ENCODE peak calls at places on chromosomes 16 and 17, in five cellular contexts. C is foreskin keratinocyte, V is omental fat pad, W is WTC11, F is tibial nerve. L is an unnamed sample.

GRCh38 chr17:27283057-27283456 is 10.9 kb upstream of the WSB1 start:
- DNase-seq in F (no peak), V (no peak), C (no peak), W (no peak), L (no peak)

GRCh38 chr16:87550510-87550961 is 51.8 kb upstream of the JPH3 start:
- DNase-seq in W (peak; percentile 79), V (no peak), C (no peak), F (no peak), L (no peak)

GRCh38 chr17:55705847-55706246 is 16.8 kb downstream of the TMEM100 start:
- DNase-seq in F (no peak), V (no peak), C (no peak), W (no peak), L (no peak)

GRCh38 chr16:73846292-73846849 is 450.2 kb upstream of the PSMD7 start:
- DNase-seq in C (no peak), V (no peak), F (no peak), W (peak; percentile 52), L (no peak)

GRCh38 chr16:72875291-72876036 is 172.5 kb downstream of the ZFHX3 start:
- DNase-seq in F (no peak), C (peak; percentile 35), W (no peak), V (no peak), L (no peak)

GRCh38 chr16:29030086-29030840 is 45.4 kb downstream of the LAT start:
- DNase-seq in C (no peak), F (no peak), V (no peak), W (no peak), L (no peak)

GRCh38 chr17:49817993-49818392 is 29.5 kb downstream of the KAT7 start:
- DNase-seq in W (no peak), C (no peak), V (no peak), F (no peak), L (no peak)

GRCh38 chr16:77840093-77840492 is 51.7 kb downstream of the VAT1L start:
- DNase-seq in V (no peak), F (no peak), C (no peak), W (no peak), L (no peak)

GRCh38 chr17:48577330-48577945 is 712 bp downstream of the HOXB4 start:
- DNase-seq in F (no peak), V (no peak), C (no peak), W (no peak), L (no peak)

GRCh38 chr17:47949951-47950350 is 7.7 kb downstream of the PRR15L start:
- DNase-seq in F (no peak), C (no peak), W (no peak), V (no peak), L (no peak)

GRCh38 chr17:50049636-50050035 is 6.3 kb upstream of the ITGA3 start:
- DNase-seq in V (no peak), W (no peak), C (no peak), F (no peak), L (no peak)

GRCh38 chr16:6732166-6732565 is 600.5 kb upstream of the RBFOX1 start:
- DNase-seq in F (no peak), W (no peak), C (no peak), V (no peak), L (no peak)

GRCh38 chr16:82709987-82710386 is 83.2 kb downstream of the CDH13 start:
- DNase-seq in C (no peak), F (no peak), W (no peak), V (no peak), L (no peak)

GRCh38 chr17:75507712-75508111 is 7.6 kb downstream of the CASKIN2 start:
- DNase-seq in W (no peak), V (no peak), C (no peak), F (no peak), L (no peak)

GRCh38 chr16:78957328-78958100 is 643.0 kb downstream of the MAF start:
- DNase-seq in C (peak; percentile 55), W (no peak), V (no peak), F (no peak), L (no peak)

GRCh38 chr17:35167666-35168065 is 20.0 kb downstream of the UNC45B start:
- DNase-seq in W (no peak), C (peak; percentile 30), F (no peak), V (no peak), L (no peak)

GRCh38 chr16:66906916-66907836 is 11.5 kb downstream of the CDH16 start:
- DNase-seq in F (no peak), V (no peak), C (no peak), W (no peak), L (no peak)

GRCh38 chr16:67399218-67399733 is 6.0 kb upstream of the TPPP3 start:
- DNase-seq in V (no peak), F (no peak), W (peak; percentile 90), C (no peak), L (no peak)

GRCh38 chr16:56988161-56988947 is 1.0 kb upstream of the NLRC5 start:
- DNase-seq in C (no peak), V (no peak), F (peak; percentile 24), W (no peak), L (no peak)

GRCh38 chr16:85382717-85383118 is 230.4 kb upstream of the GSE1 start:
- DNase-seq in C (no peak), W (no peak), F (no peak), V (no peak), L (no peak)

GRCh38 chr16:82133798-82134197 is 36.2 kb downstream of the MPHOSPH6 start:
- DNase-seq in V (no peak), W (no peak), C (no peak), F (no peak), L (no peak)

GRCh38 chr16:80803341-80804060 is 897 bp downstream of the CDYL2 start:
- DNase-seq in F (no peak), C (no peak), V (no peak), W (peak; percentile 61), L (no peak)

GRCh38 chr16:14303654-14304394 is 232.7 kb downstream of the MRTFB start:
- DNase-seq in W (peak; percentile 27), C (no peak), V (no peak), F (no peak), L (no peak)

GRCh38 chr17:54944796-54945195 is 23.7 kb downstream of the COX11 start:
- DNase-seq in W (no peak), F (no peak), C (no peak), V (no peak), L (no peak)

DNA sequence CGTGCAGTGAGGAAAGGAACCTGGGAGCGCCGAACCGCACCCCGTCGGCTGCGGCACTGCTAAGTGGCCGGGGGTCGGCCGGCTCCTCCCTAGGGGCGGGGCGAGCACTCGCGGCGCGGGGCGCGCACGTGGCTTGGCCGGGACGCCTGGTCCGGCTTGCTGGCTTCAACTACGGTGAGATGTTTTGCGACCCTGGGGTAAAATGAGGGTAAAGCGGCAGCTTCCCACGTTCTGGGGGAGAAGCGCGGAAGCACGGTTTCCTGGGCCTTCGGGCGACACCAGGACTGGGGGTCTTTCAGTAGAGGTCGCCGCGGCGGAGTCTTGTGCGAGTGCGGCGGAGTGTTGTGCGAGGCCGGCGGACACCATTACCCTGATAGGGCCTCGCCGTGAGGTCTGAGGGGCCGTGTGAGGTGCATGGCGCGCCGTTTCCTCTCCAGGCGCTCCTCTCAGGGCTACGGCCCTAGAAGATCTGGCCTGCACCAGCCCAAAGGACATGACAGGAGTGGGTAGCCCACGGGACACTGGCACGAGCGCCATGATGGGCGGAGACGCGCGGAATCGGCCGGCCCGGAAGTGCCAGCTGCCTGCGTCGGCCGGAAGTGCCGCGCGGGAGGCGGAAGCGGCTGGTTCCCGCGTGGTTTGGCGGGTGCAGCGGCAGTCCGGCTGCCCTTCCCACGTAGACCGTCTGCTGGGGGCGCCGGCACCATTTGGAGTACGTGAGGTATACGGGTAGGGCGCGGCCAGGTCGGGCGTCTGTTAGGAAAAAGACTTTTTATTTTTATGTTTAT is at the start of gene PIGW:
- DNase-seq in F (peak; percentile 70), V (peak; percentile 44), W (peak; percentile 91), C (peak; percentile 79), L (peak; percentile 64)
- TF ChIP-seq CTCF in F (no peak), V (no peak), W (no peak), C (peak; percentile 44), L (peak; percentile 2)

GRCh38 chr16:4115941-4116327 is 308 bp downstream of the ADCY9 start:
- DNase-seq in F (no peak), C (no peak), W (no peak), V (no peak), L (no peak)

GRCh38 chr16:4116328-4117249 is at the start of gene ADCY9:
- DNase-seq in F (peak; percentile 40), C (no peak), V (no peak), W (peak; percentile 83), L (no peak)

GRCh38 chr16:4114257-4115208 is 1.7 kb downstream of the ADCY9 start:
- DNase-seq in F (no peak), V (no peak), C (no peak), W (peak; percentile 24), L (no peak)

GRCh38 chr16:4113358-4114256 is 2.6 kb downstream of the ADCY9 start:
- DNase-seq in V (no peak), W (no peak), C (no peak), F (no peak), L (no peak)

GRCh38 chr16:4115209-4115940 is 867 bp downstream of the ADCY9 start:
- DNase-seq in V (no peak), F (no peak), W (peak; percentile 64), C (no peak), L (no peak)
- TF ChIP-seq CTCF in V (no peak), F (no peak), W (no peak), C (no peak), L (no peak)

DNA sequence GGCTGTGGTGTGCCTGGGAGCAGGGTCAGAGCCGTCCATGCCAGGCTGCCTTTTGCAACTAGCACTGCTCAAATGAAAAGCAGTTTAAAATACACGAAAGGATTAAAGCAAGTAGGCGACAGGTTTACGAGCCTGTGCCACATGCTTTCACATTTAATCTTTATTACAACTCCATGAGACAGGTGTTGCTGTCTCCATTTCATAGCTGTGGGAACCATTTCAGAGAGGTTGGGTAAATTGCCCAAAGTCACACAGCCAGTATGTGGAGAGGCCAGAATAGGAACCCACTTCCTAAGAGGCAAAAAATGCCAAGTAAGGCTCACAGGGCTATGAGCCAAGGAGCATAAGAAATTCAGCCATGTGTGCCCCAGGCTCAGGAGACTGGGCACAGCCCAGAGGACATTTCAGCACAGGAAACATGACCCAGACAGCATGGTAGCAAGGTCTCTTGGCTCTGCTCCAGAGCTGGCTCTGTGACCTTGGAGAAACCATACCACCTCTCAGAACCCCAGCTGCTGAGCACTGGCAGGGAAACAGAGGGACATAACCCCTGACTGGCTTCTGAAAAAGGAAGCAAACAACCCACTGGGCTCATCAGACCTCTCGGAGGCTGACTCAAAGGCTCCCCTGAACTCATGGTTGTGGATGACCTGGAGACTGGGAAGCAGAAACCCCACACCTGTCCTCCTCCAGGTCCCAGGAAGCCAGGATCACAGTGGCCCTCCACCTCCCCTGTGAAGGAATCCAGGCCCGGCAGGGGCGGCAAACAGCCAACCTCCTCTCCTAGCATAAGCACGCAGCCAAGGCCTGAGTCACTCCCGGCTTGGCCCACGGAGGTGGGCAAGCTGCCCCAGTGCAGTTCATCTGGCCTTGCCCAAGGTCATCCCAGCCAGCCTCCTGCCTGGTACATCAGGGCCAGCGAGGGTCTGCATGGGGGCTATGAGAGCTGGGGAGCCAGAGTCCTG is 40.3 kb upstream of the MRPS23 start:
- DNase-seq in W (no peak), V (peak; percentile 61), F (no peak), C (no peak), L (peak; percentile 68)
- TF ChIP-seq CTCF in W (no peak), V (no peak), F (no peak), C (peak; percentile 17), L (no peak)

GRCh38 chr17:5254414-5254813 is 19.8 kb upstream of the SCIMP start:
- DNase-seq in F (no peak), C (no peak), W (no peak), V (no peak), L (no peak)

GRCh38 chr17:5254903-5255521 is 20.4 kb upstream of the SCIMP start:
- DNase-seq in W (no peak), C (no peak), V (no peak), F (no peak), L (no peak)

GRCh38 chr17:5248821-5249479 is 14.3 kb upstream of the SCIMP start:
- DNase-seq in F (no peak), W (peak; percentile 16), V (no peak), C (no peak), L (no peak)

GRCh38 chr17:5249615-5250014 is 15.0 kb upstream of the SCIMP start:
- DNase-seq in F (peak; percentile 75), W (peak; percentile 61), C (peak; percentile 35), V (no peak), L (peak; percentile 57)
- TF ChIP-seq CTCF in F (peak; percentile 60), W (peak; percentile 37), C (peak; percentile 77), V (peak; percentile 11), L (peak; percentile 69)

L was measured in AG09319.